ENCODE peak calls at places on chromosomes 2 and 18, in four cellular contexts. T is PC-3, E is hypothalamus, L is amniotic epithelial cell. K is an unnamed sample.

GRCh38 chr2:138061961-138062360 is 97.7 kb downstream of the HNMT start:
- DNase-seq in L (no peak), T (no peak), E (no peak), K (no peak)

GRCh38 chr2:207245526-207245925 is 79.8 kb upstream of the KLF7 start:
- DNase-seq in L (no peak), T (no peak), E (no peak), K (no peak)

GRCh38 chr2:9095690-9096089 is 92.2 kb upstream of the MBOAT2 start:
- DNase-seq in E (peak), L (peak), T (no peak), K (peak)

GRCh38 chr18:30828700-30829099 is 213.8 kb downstream of the DSC3 start:
- DNase-seq in T (peak), E (no peak), L (no peak), K (peak)

GRCh38 chr2:206642075-206643025 is at the start of gene FAM237A:
- DNase-seq in L (peak), T (peak), E (no peak), K (peak)

GRCh38 chr18:48788378-48788777 is 162.4 kb downstream of the SMAD7 start:
- DNase-seq in T (no peak), E (no peak), L (no peak), K (no peak)

GRCh38 chr2:96245609-96246390 is 20.0 kb downstream of the TMEM127 start:
- DNase-seq in L (peak), E (no peak), T (no peak), K (peak)

GRCh38 chr2:10787176-10787968 is 25.2 kb downstream of the PDIA6 start:
- DNase-seq in T (no peak), L (no peak), E (no peak), K (peak)

GRCh38 chr2:213137064-213137463 is 14.3 kb downstream of the IKZF2 start:
- DNase-seq in L (no peak), T (no peak), E (no peak), K (no peak)

GRCh38 chr2:98012561-98012979 is 16.8 kb upstream of the TMEM131 start:
- DNase-seq in E (no peak), L (peak), T (no peak), K (no peak)

GRCh38 chr2:226426292-226426736 is 373.3 kb downstream of the IRS1 start:
- DNase-seq in E (no peak), T (peak), L (peak), K (peak)

GRCh38 chr2:239013670-239013960 is 165.7 kb downstream of the TWIST2 start:
- DNase-seq in L (no peak), E (no peak), T (peak), K (no peak)

GRCh38 chr2:200393191-200393590 is 86.7 kb downstream of the SPATS2L start:
- DNase-seq in E (no peak), T (no peak), L (no peak), K (no peak)

GRCh38 chr2:160474319-160474645 is 19.3 kb downstream of the RBMS1 start:
- DNase-seq in E (no peak), L (peak), T (no peak), K (peak)

GRCh38 chr2:203951366-203951902 is 14.9 kb downstream of the ICOS start:
- DNase-seq in T (no peak), E (no peak), L (no peak), K (no peak)

GRCh38 chr2:67015681-67016080 is 381.5 kb upstream of the ETAA1 start:
- DNase-seq in E (no peak), L (no peak), T (peak), K (peak)

GRCh38 chr2:222613715-222614331 is 42.1 kb downstream of the FARSB start:
- DNase-seq in E (no peak), L (peak), T (peak), K (peak)

GRCh38 chr2:134411279-134411827 is 157.5 kb downstream of the MGAT5 start:
- DNase-seq in E (no peak), L (no peak), T (no peak), K (no peak)

GRCh38 chr2:42787788-42788477 is 4.5 kb downstream of the HAAO start:
- DNase-seq in T (no peak), L (no peak), E (no peak), K (no peak)

GRCh38 chr2:112920923-112921532 is 10.1 kb downstream of the IL37 start:
- DNase-seq in T (peak), L (peak), E (no peak), K (peak)